ENCODE peak calls at places on chromosomes 6 and 20, in six cellular contexts. One of them, this sample, is unnamed.

GRCh38 chr6:157982297-157982579 is 575 bp downstream of the SYNJ2 start:
- DNase-seq in AG09319: no peak
- DNase-seq in breast epithelium: peak; percentile 52
- DNase-seq in MM.1S: peak; percentile 29
- DNase-seq in PC-9: no peak
- DNase-seq in GM12864: no peak
- DNase-seq in this sample: peak; percentile 48

GRCh38 chr6:1703923-1704322 is 94.2 kb downstream of the FOXC1 start:
- DNase-seq in AG09319: no peak
- DNase-seq in MM.1S: no peak
- DNase-seq in PC-9: no peak
- DNase-seq in GM12864: no peak
- DNase-seq in breast epithelium: no peak
- DNase-seq in this sample: no peak

GRCh38 chr6:149080511-149080910 is 237.0 kb upstream of the TAB2 start:
- DNase-seq in GM12864: no peak
- DNase-seq in breast epithelium: no peak
- DNase-seq in AG09319: no peak
- DNase-seq in PC-9: no peak
- DNase-seq in MM.1S: no peak
- DNase-seq in this sample: no peak

GRCh38 chr6:13026557-13026956 is 301.8 kb downstream of the TBC1D7 start:
- DNase-seq in PC-9: no peak
- DNase-seq in breast epithelium: no peak
- DNase-seq in MM.1S: no peak
- DNase-seq in AG09319: no peak
- DNase-seq in GM12864: no peak
- DNase-seq in this sample: no peak

GRCh38 chr20:62056975-62057374 is 8.7 kb downstream of the TAF4 start:
- DNase-seq in MM.1S: no peak
- DNase-seq in GM12864: no peak
- DNase-seq in AG09319: no peak
- DNase-seq in PC-9: no peak
- DNase-seq in breast epithelium: peak; percentile 25
- DNase-seq in this sample: no peak

GRCh38 chr20:11001767-11002540 is 328.2 kb upstream of the JAG1 start:
- DNase-seq in MM.1S: no peak
- DNase-seq in AG09319: no peak
- DNase-seq in breast epithelium: peak; percentile 62
- DNase-seq in GM12864: no peak
- DNase-seq in PC-9: peak; percentile 96
- DNase-seq in this sample: no peak

GRCh38 chr6:2028457-2029038 is 216.9 kb downstream of the GMDS start:
- DNase-seq in MM.1S: no peak
- DNase-seq in GM12864: peak; percentile 38
- DNase-seq in PC-9: peak; percentile 78
- DNase-seq in breast epithelium: no peak
- DNase-seq in AG09319: no peak
- DNase-seq in this sample: no peak

GRCh38 chr20:13373400-13373799 is 152.3 kb downstream of the ISM1 start:
- DNase-seq in breast epithelium: no peak
- DNase-seq in MM.1S: no peak
- DNase-seq in AG09319: no peak
- DNase-seq in PC-9: no peak
- DNase-seq in GM12864: no peak
- DNase-seq in this sample: no peak

GRCh38 chr20:49866051-49866450 is 49.3 kb downstream of the SPATA2 start:
- DNase-seq in PC-9: no peak
- DNase-seq in GM12864: no peak
- DNase-seq in MM.1S: no peak
- DNase-seq in AG09319: peak; percentile 95
- DNase-seq in breast epithelium: no peak
- DNase-seq in this sample: no peak

GRCh38 chr6:137223370-137224131 is 4.4 kb upstream of the IFNGR1 start:
- DNase-seq in PC-9: peak; percentile 89
- DNase-seq in GM12864: no peak
- DNase-seq in MM.1S: no peak
- DNase-seq in breast epithelium: no peak
- DNase-seq in AG09319: no peak
- DNase-seq in this sample: no peak

GRCh38 chr20:24657878-24658620 is 188.6 kb downstream of the SYNDIG1 start:
- DNase-seq in AG09319: no peak
- DNase-seq in MM.1S: no peak
- DNase-seq in PC-9: no peak
- DNase-seq in GM12864: no peak
- DNase-seq in breast epithelium: no peak
- DNase-seq in this sample: no peak

GRCh38 chr6:170269873-170270541 is 20.9 kb downstream of the DLL1 start:
- DNase-seq in GM12864: no peak
- DNase-seq in MM.1S: no peak
- DNase-seq in AG09319: no peak
- DNase-seq in PC-9: no peak
- DNase-seq in breast epithelium: no peak
- DNase-seq in this sample: no peak

GRCh38 chr6:34240329-34241248 is 3.9 kb downstream of the HMGA1 start:
- DNase-seq in MM.1S: no peak
- DNase-seq in GM12864: no peak
- DNase-seq in AG09319: no peak
- DNase-seq in PC-9: no peak
- DNase-seq in breast epithelium: peak; percentile 43
- DNase-seq in this sample: no peak

GRCh38 chr20:63941282-63942060 is 14.7 kb downstream of the UCKL1 start:
- DNase-seq in PC-9: no peak
- DNase-seq in GM12864: no peak
- DNase-seq in MM.1S: no peak
- DNase-seq in breast epithelium: no peak
- DNase-seq in AG09319: no peak
- DNase-seq in this sample: no peak

GRCh38 chr6:127516676-127517273 is 2.4 kb downstream of the MTCL3 start:
- DNase-seq in PC-9: peak; percentile 44
- DNase-seq in GM12864: no peak
- DNase-seq in breast epithelium: no peak
- DNase-seq in MM.1S: peak; percentile 39
- DNase-seq in AG09319: no peak
- DNase-seq in this sample: no peak
- TF ChIP-seq CTCF in PC-9: peak; percentile 89
- TF ChIP-seq CTCF in GM12864: peak; percentile 86
- TF ChIP-seq CTCF in breast epithelium: peak; percentile 46
- TF ChIP-seq CTCF in MM.1S: peak; percentile 84
- TF ChIP-seq CTCF in AG09319: peak; percentile 53
- TF ChIP-seq CTCF in this sample: no peak

DNA sequence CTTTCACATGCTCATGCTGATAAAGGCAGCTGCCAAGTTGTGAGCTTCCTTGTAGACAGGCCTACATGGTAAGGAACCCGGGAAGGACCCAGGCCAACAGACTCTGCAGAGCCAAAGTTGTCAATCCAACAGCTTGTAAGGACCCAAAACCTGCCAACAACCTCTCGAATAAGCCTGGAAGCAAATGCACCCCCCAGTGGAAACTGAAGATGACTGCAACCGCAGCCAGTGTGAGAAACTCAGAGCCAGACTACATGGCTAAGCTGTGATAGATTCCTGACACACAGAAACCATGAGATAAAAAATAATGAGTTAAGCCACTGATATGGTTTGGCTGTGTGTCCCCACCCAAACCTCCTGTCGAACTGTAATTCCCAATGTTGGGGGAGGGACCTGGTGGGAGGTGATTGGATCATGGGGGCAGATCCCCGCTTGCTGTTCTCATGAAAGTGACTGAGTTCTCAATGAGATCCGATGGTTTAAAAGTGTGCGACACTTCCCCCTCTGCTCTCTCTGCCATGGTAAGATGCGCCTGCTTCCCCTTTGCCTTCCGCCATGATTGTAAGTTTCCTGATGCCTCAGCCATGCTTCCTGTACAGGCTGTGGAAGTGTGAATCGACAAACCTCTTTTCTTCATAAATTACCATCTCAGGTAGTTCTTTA is 18.8 kb upstream of the CLPSL2 start:
- DNase-seq in AG09319: no peak
- DNase-seq in GM12864: peak; percentile 21
- DNase-seq in MM.1S: no peak
- DNase-seq in breast epithelium: no peak
- DNase-seq in PC-9: no peak
- DNase-seq in this sample: no peak
- TF ChIP-seq CTCF in AG09319: peak; percentile 8
- TF ChIP-seq CTCF in GM12864: peak; percentile 69
- TF ChIP-seq CTCF in MM.1S: peak; percentile 13
- TF ChIP-seq CTCF in breast epithelium: no peak
- TF ChIP-seq CTCF in PC-9: peak; percentile 48
- TF ChIP-seq CTCF in this sample: no peak

GRCh38 chr6:135411339-135411738 is 86.2 kb downstream of the AHI1 start:
- DNase-seq in PC-9: no peak
- DNase-seq in breast epithelium: no peak
- DNase-seq in GM12864: no peak
- DNase-seq in AG09319: no peak
- DNase-seq in MM.1S: no peak
- DNase-seq in this sample: no peak
- TF ChIP-seq CTCF in PC-9: peak; percentile 56
- TF ChIP-seq CTCF in breast epithelium: no peak
- TF ChIP-seq CTCF in GM12864: peak; percentile 31
- TF ChIP-seq CTCF in AG09319: peak; percentile 15
- TF ChIP-seq CTCF in MM.1S: peak; percentile 24
- TF ChIP-seq CTCF in this sample: no peak

GRCh38 chr6:150410395-150410794 is 41.6 kb downstream of the IYD start:
- DNase-seq in GM12864: no peak
- DNase-seq in breast epithelium: no peak
- DNase-seq in AG09319: no peak
- DNase-seq in PC-9: no peak
- DNase-seq in MM.1S: no peak
- DNase-seq in this sample: no peak
- TF ChIP-seq CTCF in GM12864: no peak
- TF ChIP-seq CTCF in breast epithelium: no peak
- TF ChIP-seq CTCF in AG09319: no peak
- TF ChIP-seq CTCF in PC-9: no peak
- TF ChIP-seq CTCF in MM.1S: no peak
- TF ChIP-seq CTCF in this sample: no peak

GRCh38 chr6:31730631-31731086 is 1.6 kb upstream of the DDAH2 start:
- DNase-seq in MM.1S: no peak
- DNase-seq in GM12864: no peak
- DNase-seq in AG09319: no peak
- DNase-seq in PC-9: no peak
- DNase-seq in breast epithelium: no peak
- DNase-seq in this sample: no peak
- TF ChIP-seq CTCF in MM.1S: no peak
- TF ChIP-seq CTCF in GM12864: no peak
- TF ChIP-seq CTCF in AG09319: no peak
- TF ChIP-seq CTCF in PC-9: no peak
- TF ChIP-seq CTCF in breast epithelium: no peak
- TF ChIP-seq CTCF in this sample: no peak